ENCODE peak calls at places on chromosomes 3 and 15, in nine cellular contexts. One of them, this sample, is unnamed.
A peak's percentile ranks its signal among the peaks of the same experiment; 100 is the strongest.

GRCh38 chr15:39934415-39935044 is 615 bp downstream of the EIF2AK4 start:
- DNase-seq in left ventricle myocardium inferior: no peak
- DNase-seq in brain microvascular endothelial cell: no peak
- DNase-seq in adrenal gland: no peak
- DNase-seq in substantia nigra: no peak
- DNase-seq in CD4-positive, CD25-positive, alpha-beta regulatory T cell: no peak
- DNase-seq in SJSA1: no peak
- DNase-seq in upper lobe of right lung: no peak
- DNase-seq in RWPE1: peak; percentile 20
- DNase-seq in this sample: no peak

GRCh38 chr3:167305340-167305739 is 74.8 kb downstream of the ZBBX start:
- DNase-seq in substantia nigra: no peak
- DNase-seq in CD4-positive, CD25-positive, alpha-beta regulatory T cell: no peak
- DNase-seq in SJSA1: no peak
- DNase-seq in adrenal gland: no peak
- DNase-seq in RWPE1: no peak
- DNase-seq in brain microvascular endothelial cell: no peak
- DNase-seq in upper lobe of right lung: no peak
- DNase-seq in left ventricle myocardium inferior: no peak
- DNase-seq in this sample: no peak

GRCh38 chr3:16849795-16850194 is 35.0 kb upstream of the PLCL2 start:
- DNase-seq in CD4-positive, CD25-positive, alpha-beta regulatory T cell: no peak
- DNase-seq in SJSA1: no peak
- DNase-seq in RWPE1: no peak
- DNase-seq in brain microvascular endothelial cell: peak; percentile 62
- DNase-seq in adrenal gland: no peak
- DNase-seq in upper lobe of right lung: no peak
- DNase-seq in substantia nigra: no peak
- DNase-seq in left ventricle myocardium inferior: no peak
- DNase-seq in this sample: no peak

GRCh38 chr3:37309945-37310665 is 135.7 kb upstream of the LRRFIP2 start:
- DNase-seq in SJSA1: no peak
- DNase-seq in RWPE1: no peak
- DNase-seq in left ventricle myocardium inferior: no peak
- DNase-seq in brain microvascular endothelial cell: no peak
- DNase-seq in substantia nigra: no peak
- DNase-seq in adrenal gland: no peak
- DNase-seq in upper lobe of right lung: no peak
- DNase-seq in CD4-positive, CD25-positive, alpha-beta regulatory T cell: no peak
- DNase-seq in this sample: no peak

GRCh38 chr3:26840272-26840870 is 217.8 kb downstream of the LRRC3B start:
- DNase-seq in brain microvascular endothelial cell: no peak
- DNase-seq in adrenal gland: no peak
- DNase-seq in RWPE1: no peak
- DNase-seq in left ventricle myocardium inferior: no peak
- DNase-seq in CD4-positive, CD25-positive, alpha-beta regulatory T cell: no peak
- DNase-seq in upper lobe of right lung: no peak
- DNase-seq in SJSA1: no peak
- DNase-seq in substantia nigra: no peak
- DNase-seq in this sample: no peak

GRCh38 chr15:45377630-45378148 is 655 bp downstream of the GATM start:
- DNase-seq in RWPE1: no peak
- DNase-seq in upper lobe of right lung: peak; percentile 65
- DNase-seq in substantia nigra: peak; percentile 62
- DNase-seq in adrenal gland: peak; percentile 45
- DNase-seq in SJSA1: no peak
- DNase-seq in CD4-positive, CD25-positive, alpha-beta regulatory T cell: no peak
- DNase-seq in brain microvascular endothelial cell: no peak
- DNase-seq in left ventricle myocardium inferior: peak; percentile 54
- DNase-seq in this sample: no peak

GRCh38 chr15:85443593-85444328 is 63.4 kb downstream of the AKAP13 start:
- DNase-seq in CD4-positive, CD25-positive, alpha-beta regulatory T cell: peak; percentile 27
- DNase-seq in upper lobe of right lung: no peak
- DNase-seq in adrenal gland: no peak
- DNase-seq in SJSA1: no peak
- DNase-seq in left ventricle myocardium inferior: no peak
- DNase-seq in brain microvascular endothelial cell: peak; percentile 27
- DNase-seq in RWPE1: peak; percentile 88
- DNase-seq in substantia nigra: no peak
- DNase-seq in this sample: peak; percentile 94

GRCh38 chr3:152452318-152452717 is 183.6 kb downstream of the MBNL1 start:
- DNase-seq in brain microvascular endothelial cell: peak; percentile 59
- DNase-seq in upper lobe of right lung: no peak
- DNase-seq in RWPE1: peak; percentile 27
- DNase-seq in adrenal gland: no peak
- DNase-seq in substantia nigra: no peak
- DNase-seq in SJSA1: no peak
- DNase-seq in left ventricle myocardium inferior: no peak
- DNase-seq in CD4-positive, CD25-positive, alpha-beta regulatory T cell: no peak
- DNase-seq in this sample: no peak

GRCh38 chr15:74555192-74555591 is 14.2 kb downstream of the ARID3B start:
- DNase-seq in SJSA1: no peak
- DNase-seq in left ventricle myocardium inferior: no peak
- DNase-seq in RWPE1: no peak
- DNase-seq in CD4-positive, CD25-positive, alpha-beta regulatory T cell: no peak
- DNase-seq in adrenal gland: no peak
- DNase-seq in substantia nigra: no peak
- DNase-seq in upper lobe of right lung: no peak
- DNase-seq in brain microvascular endothelial cell: no peak
- DNase-seq in this sample: no peak

GRCh38 chr3:114293846-114294245 is at the start of gene TIGIT:
- DNase-seq in RWPE1: no peak
- DNase-seq in left ventricle myocardium inferior: no peak
- DNase-seq in CD4-positive, CD25-positive, alpha-beta regulatory T cell: no peak
- DNase-seq in SJSA1: no peak
- DNase-seq in adrenal gland: no peak
- DNase-seq in brain microvascular endothelial cell: no peak
- DNase-seq in substantia nigra: no peak
- DNase-seq in upper lobe of right lung: no peak
- DNase-seq in this sample: no peak

GRCh38 chr3:3799173-3800075 is at the start of gene LRRN1:
- DNase-seq in SJSA1: no peak
- DNase-seq in brain microvascular endothelial cell: no peak
- DNase-seq in RWPE1: no peak
- DNase-seq in left ventricle myocardium inferior: peak; percentile 45
- DNase-seq in substantia nigra: peak; percentile 86
- DNase-seq in CD4-positive, CD25-positive, alpha-beta regulatory T cell: peak; percentile 6
- DNase-seq in adrenal gland: peak; percentile 38
- DNase-seq in upper lobe of right lung: peak; percentile 85
- DNase-seq in this sample: no peak

GRCh38 chr15:88493811-88494210 is 26.3 kb downstream of the MRPS11 start:
- DNase-seq in CD4-positive, CD25-positive, alpha-beta regulatory T cell: no peak
- DNase-seq in left ventricle myocardium inferior: no peak
- DNase-seq in SJSA1: no peak
- DNase-seq in adrenal gland: no peak
- DNase-seq in brain microvascular endothelial cell: no peak
- DNase-seq in substantia nigra: no peak
- DNase-seq in RWPE1: no peak
- DNase-seq in upper lobe of right lung: no peak
- DNase-seq in this sample: no peak

GRCh38 chr3:47578691-47579632 is at the start of gene CSPG5:
- DNase-seq in CD4-positive, CD25-positive, alpha-beta regulatory T cell: peak; percentile 13
- DNase-seq in left ventricle myocardium inferior: peak; percentile 28
- DNase-seq in SJSA1: no peak
- DNase-seq in RWPE1: no peak
- DNase-seq in substantia nigra: peak; percentile 25
- DNase-seq in upper lobe of right lung: peak; percentile 67
- DNase-seq in brain microvascular endothelial cell: no peak
- DNase-seq in adrenal gland: peak; percentile 32
- DNase-seq in this sample: no peak

GRCh38 chr15:77107531-77108355 is 36.8 kb upstream of the TSPAN3 start:
- DNase-seq in upper lobe of right lung: peak; percentile 70
- DNase-seq in substantia nigra: peak; percentile 62
- DNase-seq in left ventricle myocardium inferior: peak; percentile 37
- DNase-seq in brain microvascular endothelial cell: peak; percentile 67
- DNase-seq in CD4-positive, CD25-positive, alpha-beta regulatory T cell: peak; percentile 7
- DNase-seq in adrenal gland: peak; percentile 43
- DNase-seq in SJSA1: no peak
- DNase-seq in RWPE1: peak; percentile 51
- DNase-seq in this sample: no peak

DNA sequence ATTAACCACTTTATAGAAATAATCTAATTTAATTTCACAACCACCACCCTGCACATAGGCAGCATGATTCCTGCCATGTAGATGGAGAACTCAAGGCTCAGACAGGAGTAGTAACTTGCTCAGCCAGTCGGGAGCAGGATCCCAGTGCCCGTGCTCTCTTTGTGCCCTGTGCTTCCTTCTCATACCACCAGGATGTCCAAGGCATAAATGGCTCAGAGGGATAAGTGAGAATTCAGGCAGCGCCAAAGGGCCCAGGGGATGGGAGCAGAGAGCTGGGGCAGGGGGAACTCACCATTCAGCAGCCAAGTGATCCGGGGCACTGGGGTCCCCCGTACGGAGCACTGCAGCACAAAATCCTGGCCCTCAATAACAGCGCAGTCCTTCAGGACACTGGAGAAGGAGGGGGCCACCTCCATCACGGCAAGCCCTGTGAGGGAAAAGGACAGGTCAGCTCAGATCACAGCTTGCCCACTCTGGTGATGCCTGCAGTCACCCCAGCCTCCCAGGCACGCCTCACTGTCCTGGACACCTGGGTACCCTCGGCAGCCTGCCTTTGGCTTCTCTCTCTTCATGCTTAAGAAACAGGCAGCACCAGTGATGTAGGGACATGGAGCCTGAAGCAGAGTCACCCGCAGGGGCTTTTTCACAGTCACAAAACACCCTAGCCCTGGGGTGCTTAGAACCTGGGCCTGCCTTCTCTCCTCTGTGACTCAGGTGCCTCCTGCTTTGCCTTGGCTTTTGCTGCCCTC is 141.0 kb upstream of the HACD2 start:
- DNase-seq in RWPE1: no peak
- DNase-seq in SJSA1: no peak
- DNase-seq in CD4-positive, CD25-positive, alpha-beta regulatory T cell: no peak
- DNase-seq in brain microvascular endothelial cell: no peak
- DNase-seq in adrenal gland: no peak
- DNase-seq in upper lobe of right lung: no peak
- DNase-seq in substantia nigra: no peak
- DNase-seq in left ventricle myocardium inferior: no peak
- DNase-seq in this sample: no peak
- H3K27ac ChIP-seq in RWPE1: no peak overlapping the region
- H3K27ac ChIP-seq in SJSA1: no peak overlapping the region
- H3K27ac ChIP-seq in CD4-positive, CD25-positive, alpha-beta regulatory T cell: no peak overlapping the region
- H3K27ac ChIP-seq in brain microvascular endothelial cell: no peak overlapping the region
- H3K27ac ChIP-seq in adrenal gland: no peak overlapping the region
- H3K27ac ChIP-seq in upper lobe of right lung: no peak overlapping the region
- H3K27ac ChIP-seq in substantia nigra: no peak overlapping the region
- H3K27ac ChIP-seq in left ventricle myocardium inferior: no peak overlapping the region
- H3K27ac ChIP-seq in this sample: no peak overlapping the region

DNA sequence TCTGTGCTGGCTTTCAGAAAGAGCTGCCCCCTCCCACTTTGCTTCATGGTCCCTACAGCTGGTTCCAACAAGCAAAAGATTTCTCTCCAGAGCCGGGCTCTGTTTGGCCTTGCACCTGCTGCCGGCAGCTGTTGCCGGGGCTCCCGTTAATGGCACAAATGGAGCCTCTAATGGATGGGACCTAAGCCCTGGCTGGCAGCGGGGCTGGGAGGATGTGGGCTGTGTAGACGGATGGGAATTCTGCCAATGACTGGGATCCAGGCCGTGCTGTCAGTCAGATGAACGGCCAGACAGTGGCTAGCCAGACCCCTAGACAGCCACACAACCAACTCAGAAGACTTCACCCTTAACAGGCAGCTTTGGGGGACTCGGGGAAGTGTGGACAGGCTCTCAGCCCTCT is 88.0 kb downstream of the RPLP1 start:
- DNase-seq in adrenal gland: no peak
- DNase-seq in brain microvascular endothelial cell: no peak
- DNase-seq in upper lobe of right lung: no peak
- DNase-seq in left ventricle myocardium inferior: no peak
- DNase-seq in substantia nigra: peak; percentile 47
- DNase-seq in RWPE1: no peak
- DNase-seq in SJSA1: no peak
- DNase-seq in CD4-positive, CD25-positive, alpha-beta regulatory T cell: no peak
- DNase-seq in this sample: no peak
- H3K27ac ChIP-seq in adrenal gland: no peak overlapping the region
- H3K27ac ChIP-seq in brain microvascular endothelial cell: no peak overlapping the region
- H3K27ac ChIP-seq in upper lobe of right lung: no peak overlapping the region
- H3K27ac ChIP-seq in left ventricle myocardium inferior: no peak overlapping the region
- H3K27ac ChIP-seq in substantia nigra: no peak overlapping the region
- H3K27ac ChIP-seq in RWPE1: no peak overlapping the region
- H3K27ac ChIP-seq in SJSA1: no peak overlapping the region
- H3K27ac ChIP-seq in CD4-positive, CD25-positive, alpha-beta regulatory T cell: no peak overlapping the region
- H3K27ac ChIP-seq in this sample: no peak overlapping the region

GRCh38 chr15:51366911-51367310 is 25.5 kb downstream of the GLDN start:
- DNase-seq in upper lobe of right lung: no peak
- DNase-seq in adrenal gland: no peak
- DNase-seq in SJSA1: no peak
- DNase-seq in left ventricle myocardium inferior: no peak
- DNase-seq in CD4-positive, CD25-positive, alpha-beta regulatory T cell: no peak
- DNase-seq in RWPE1: peak; percentile 36
- DNase-seq in substantia nigra: no peak
- DNase-seq in brain microvascular endothelial cell: no peak
- DNase-seq in this sample: peak; percentile 64
- H3K27ac ChIP-seq in upper lobe of right lung: no peak overlapping the region
- H3K27ac ChIP-seq in adrenal gland: no peak overlapping the region
- H3K27ac ChIP-seq in SJSA1: no peak overlapping the region
- H3K27ac ChIP-seq in left ventricle myocardium inferior: peak overlapping the region; percentile 25
- H3K27ac ChIP-seq in CD4-positive, CD25-positive, alpha-beta regulatory T cell: no peak overlapping the region
- H3K27ac ChIP-seq in RWPE1: peak overlapping the region; percentile 55
- H3K27ac ChIP-seq in substantia nigra: peak overlapping the region; percentile 56
- H3K27ac ChIP-seq in brain microvascular endothelial cell: no peak overlapping the region
- H3K27ac ChIP-seq in this sample: no peak overlapping the region

DNA sequence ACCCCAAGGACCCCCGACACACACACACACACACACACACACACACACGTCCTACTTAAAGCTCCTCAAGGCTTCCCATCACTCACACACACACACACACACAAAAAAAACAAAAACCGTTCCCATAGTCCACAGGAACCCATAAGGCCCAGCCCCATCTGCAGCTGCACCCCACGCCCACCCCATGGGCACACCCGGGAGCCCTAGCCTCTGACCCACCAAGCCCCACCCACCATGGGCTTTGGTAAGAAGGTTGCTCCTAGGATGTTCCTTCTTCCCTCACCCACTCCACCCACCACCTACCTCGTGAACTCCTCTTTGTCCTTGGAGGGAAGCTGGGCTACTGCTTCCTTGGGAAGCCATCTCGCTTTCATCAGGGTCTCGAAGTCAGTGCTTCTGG is 115.2 kb downstream of the TPRA1 start:
- DNase-seq in RWPE1: no peak
- DNase-seq in substantia nigra: no peak
- DNase-seq in upper lobe of right lung: no peak
- DNase-seq in left ventricle myocardium inferior: no peak
- DNase-seq in brain microvascular endothelial cell: no peak
- DNase-seq in SJSA1: no peak
- DNase-seq in CD4-positive, CD25-positive, alpha-beta regulatory T cell: no peak
- DNase-seq in adrenal gland: no peak
- DNase-seq in this sample: no peak
- H3K27ac ChIP-seq in RWPE1: no peak overlapping the region
- H3K27ac ChIP-seq in substantia nigra: no peak overlapping the region
- H3K27ac ChIP-seq in upper lobe of right lung: no peak overlapping the region
- H3K27ac ChIP-seq in left ventricle myocardium inferior: no peak overlapping the region
- H3K27ac ChIP-seq in brain microvascular endothelial cell: no peak overlapping the region
- H3K27ac ChIP-seq in SJSA1: no peak overlapping the region
- H3K27ac ChIP-seq in CD4-positive, CD25-positive, alpha-beta regulatory T cell: no peak overlapping the region
- H3K27ac ChIP-seq in adrenal gland: no peak overlapping the region
- H3K27ac ChIP-seq in this sample: no peak overlapping the region

DNA sequence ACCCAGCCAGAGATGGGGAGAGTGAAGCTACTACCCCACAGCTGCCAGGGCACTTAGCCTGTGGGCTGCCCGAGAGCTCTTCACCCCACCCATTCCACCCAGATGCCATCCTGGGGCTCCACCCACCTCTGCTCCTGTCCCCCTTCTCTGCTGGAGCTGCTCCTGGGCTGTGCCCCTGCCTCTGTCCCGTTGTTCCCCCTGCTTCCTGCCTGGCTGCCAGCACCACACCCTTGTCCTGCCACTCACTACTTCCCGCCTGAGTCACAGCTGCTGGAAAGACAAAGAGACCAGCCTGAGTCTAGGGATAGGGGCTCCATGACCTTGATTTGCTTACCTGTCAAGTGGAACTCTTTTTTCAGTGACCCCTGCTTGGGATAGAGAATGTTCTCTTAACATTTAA is 12.4 kb downstream of the GNAI2 start:
- DNase-seq in substantia nigra: no peak
- DNase-seq in upper lobe of right lung: no peak
- DNase-seq in brain microvascular endothelial cell: no peak
- DNase-seq in adrenal gland: no peak
- DNase-seq in left ventricle myocardium inferior: peak; percentile 65
- DNase-seq in CD4-positive, CD25-positive, alpha-beta regulatory T cell: no peak
- DNase-seq in SJSA1: no peak
- DNase-seq in RWPE1: no peak
- DNase-seq in this sample: peak; percentile 32
- H3K27ac ChIP-seq in substantia nigra: peak overlapping the region; percentile 38
- H3K27ac ChIP-seq in upper lobe of right lung: peak overlapping the region; percentile 85
- H3K27ac ChIP-seq in brain microvascular endothelial cell: peak overlapping the region; percentile 48
- H3K27ac ChIP-seq in adrenal gland: peak overlapping the region; percentile 86
- H3K27ac ChIP-seq in left ventricle myocardium inferior: peak overlapping the region; percentile 99
- H3K27ac ChIP-seq in CD4-positive, CD25-positive, alpha-beta regulatory T cell: peak overlapping the region; percentile 50
- H3K27ac ChIP-seq in SJSA1: peak overlapping the region; percentile 36
- H3K27ac ChIP-seq in RWPE1: peak overlapping the region; percentile 100
- H3K27ac ChIP-seq in this sample: peak overlapping the region; percentile 16